ENCODE peak calls at places on chromosomes 2 and 18, in four cellular contexts. N is endothelial cell of umbilical vein, S is GM06990, K is transverse colon. H is an unnamed sample.

GRCh38 chr18:39776766-39777165 is 2178.3 kb upstream of the PIK3C3 start:
- DNase-seq in K (no peak), N (no peak), S (no peak), H (no peak)

GRCh38 chr2:70850905-70851304 is 15.3 kb upstream of the CD207 start:
- DNase-seq in N (no peak), S (no peak), K (no peak), H (no peak)

GRCh38 chr2:183242937-183243336 is 118.7 kb downstream of the NUP35 start:
- DNase-seq in N (peak), S (no peak), K (no peak), H (no peak)

GRCh38 chr2:237888389-237888788 is 29.0 kb downstream of the RAMP1 start:
- DNase-seq in K (no peak), S (no peak), N (peak), H (no peak)

GRCh38 chr2:28624798-28625701 is 126.6 kb upstream of the PPP1CB start:
- DNase-seq in S (peak), N (no peak), K (peak), H (no peak)

GRCh38 chr2:45978302-45978859 is 318.8 kb upstream of the EPAS1 start:
- DNase-seq in K (no peak), N (no peak), S (no peak), H (no peak)

GRCh38 chr2:133266075-133266925 is 302.0 kb downstream of the NCKAP5 start:
- DNase-seq in K (no peak), S (peak), N (peak), H (peak)

GRCh38 chr2:237682901-237683670 is 55.7 kb downstream of the LRRFIP1 start:
- DNase-seq in N (no peak), K (peak), S (no peak), H (no peak)

GRCh38 chr2:31397099-31397498 is 17.4 kb downstream of the XDH start:
- DNase-seq in N (no peak), K (no peak), S (no peak), H (no peak)

GRCh38 chr2:102660574-102660973 is 41.2 kb downstream of the SLC9A2 start:
- DNase-seq in K (no peak), N (no peak), S (no peak), H (no peak)

GRCh38 chr2:202965810-202966454 is 48.7 kb upstream of the NBEAL1 start:
- DNase-seq in N (peak), S (peak), K (no peak), H (no peak)

GRCh38 chr18:2961828-2962227 is 51.1 kb downstream of the LPIN2 start:
- DNase-seq in K (no peak), S (no peak), N (no peak), H (no peak)

GRCh38 chr2:120261387-120262006 is 8.8 kb downstream of the RALB start:
- DNase-seq in S (no peak), K (no peak), N (no peak), H (no peak)

GRCh38 chr2:4827836-4828235 is 864.3 kb upstream of the SOX11 start:
- DNase-seq in S (no peak), K (no peak), N (no peak), H (no peak)

GRCh38 chr2:21131861-21132260 is 8.1 kb downstream of the TDRD15 start:
- DNase-seq in S (no peak), N (no peak), K (no peak), H (no peak)

GRCh38 chr2:122136071-122136470 is 380.6 kb downstream of the TSN start:
- DNase-seq in S (no peak), K (no peak), N (no peak), H (no peak)

GRCh38 chr2:218748795-218749429 is 33.0 kb upstream of the CYP27A1 start:
- DNase-seq in S (no peak), N (no peak), K (no peak), H (no peak)

GRCh38 chr2:234145057-234145456 is 94.6 kb downstream of the SPP2 start:
- DNase-seq in N (no peak), S (no peak), K (no peak), H (no peak)

GRCh38 chr2:234147335-234147861 is 96.9 kb downstream of the SPP2 start:
- DNase-seq in S (no peak), N (no peak), K (no peak), H (no peak)

GRCh38 chr2:234142530-234142929 is 92.0 kb downstream of the SPP2 start:
- DNase-seq in S (no peak), K (no peak), N (no peak), H (no peak)

GRCh38 chr2:234145511-234145910 is 95.0 kb downstream of the SPP2 start:
- DNase-seq in N (no peak), K (no peak), S (no peak), H (no peak)

DNA sequence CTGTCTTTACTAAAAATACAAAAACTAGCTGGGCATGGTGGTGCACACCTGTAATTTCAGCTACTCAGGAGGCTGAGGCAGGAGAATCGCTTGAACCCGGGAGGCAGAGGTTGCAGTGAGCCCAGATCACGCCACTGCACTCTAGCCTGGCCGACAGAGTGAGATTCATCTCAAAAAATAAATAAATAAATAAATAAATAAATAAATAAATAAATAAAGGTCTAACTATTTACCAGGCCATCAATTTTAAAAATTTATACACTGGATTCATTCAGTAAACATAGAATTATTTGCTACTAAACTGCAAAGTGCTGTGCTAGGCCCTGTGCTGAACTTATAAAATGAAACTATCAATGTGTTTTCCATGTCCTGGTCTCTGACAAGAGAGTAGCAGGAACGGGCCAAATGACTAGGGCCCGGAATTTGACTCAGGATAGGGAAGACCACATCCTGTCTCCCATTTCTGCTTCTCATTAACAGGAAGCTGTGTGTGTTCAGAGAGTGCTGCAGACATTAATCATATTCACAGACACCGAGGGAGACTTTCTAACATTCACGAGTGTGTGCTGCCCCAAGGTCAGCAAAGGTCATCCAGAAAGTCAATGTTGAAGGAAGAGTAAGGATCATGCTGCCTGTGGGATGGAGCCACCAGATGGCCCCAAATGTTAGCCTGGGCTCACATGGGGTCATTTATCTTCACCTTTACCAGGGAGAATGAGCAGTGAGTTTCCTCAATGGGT is 95.8 kb downstream of the SPP2 start:
- DNase-seq in K (no peak), N (peak), S (no peak), H (no peak)
- TF ChIP-seq CTCF in K (no peak), N (no peak), S (no peak), H (no peak)

DNA sequence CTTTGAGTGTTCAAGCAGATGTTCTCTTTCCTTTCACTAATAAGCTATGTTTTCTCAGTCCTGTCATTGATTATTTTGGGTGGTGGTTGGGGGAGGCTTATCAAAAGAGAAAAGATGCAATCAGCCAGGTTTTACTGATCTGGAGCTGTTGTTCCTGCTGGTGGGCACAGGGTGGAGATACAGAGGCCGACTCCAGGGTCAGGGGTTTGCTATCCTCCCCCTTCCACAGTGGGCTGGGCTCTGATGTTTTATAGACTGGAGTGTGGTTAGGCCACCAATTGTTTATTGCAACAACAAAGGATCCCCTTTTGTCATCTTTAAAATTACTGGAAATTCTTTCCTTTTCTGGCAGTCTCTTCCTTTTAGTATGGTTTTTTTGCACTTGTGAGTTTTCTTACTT is 120.5 kb downstream of the TANC1 start:
- DNase-seq in N (no peak), S (no peak), K (no peak), H (no peak)
- TF ChIP-seq CTCF in N (peak), S (no peak), K (no peak), H (peak)

GRCh38 chr2:24083567-24084385 is 858 bp downstream of the TP53I3 start:
- DNase-seq in K (peak), S (peak), N (peak), H (no peak)
- TF ChIP-seq CTCF in K (no peak), S (no peak), N (no peak), H (no peak)

DNA sequence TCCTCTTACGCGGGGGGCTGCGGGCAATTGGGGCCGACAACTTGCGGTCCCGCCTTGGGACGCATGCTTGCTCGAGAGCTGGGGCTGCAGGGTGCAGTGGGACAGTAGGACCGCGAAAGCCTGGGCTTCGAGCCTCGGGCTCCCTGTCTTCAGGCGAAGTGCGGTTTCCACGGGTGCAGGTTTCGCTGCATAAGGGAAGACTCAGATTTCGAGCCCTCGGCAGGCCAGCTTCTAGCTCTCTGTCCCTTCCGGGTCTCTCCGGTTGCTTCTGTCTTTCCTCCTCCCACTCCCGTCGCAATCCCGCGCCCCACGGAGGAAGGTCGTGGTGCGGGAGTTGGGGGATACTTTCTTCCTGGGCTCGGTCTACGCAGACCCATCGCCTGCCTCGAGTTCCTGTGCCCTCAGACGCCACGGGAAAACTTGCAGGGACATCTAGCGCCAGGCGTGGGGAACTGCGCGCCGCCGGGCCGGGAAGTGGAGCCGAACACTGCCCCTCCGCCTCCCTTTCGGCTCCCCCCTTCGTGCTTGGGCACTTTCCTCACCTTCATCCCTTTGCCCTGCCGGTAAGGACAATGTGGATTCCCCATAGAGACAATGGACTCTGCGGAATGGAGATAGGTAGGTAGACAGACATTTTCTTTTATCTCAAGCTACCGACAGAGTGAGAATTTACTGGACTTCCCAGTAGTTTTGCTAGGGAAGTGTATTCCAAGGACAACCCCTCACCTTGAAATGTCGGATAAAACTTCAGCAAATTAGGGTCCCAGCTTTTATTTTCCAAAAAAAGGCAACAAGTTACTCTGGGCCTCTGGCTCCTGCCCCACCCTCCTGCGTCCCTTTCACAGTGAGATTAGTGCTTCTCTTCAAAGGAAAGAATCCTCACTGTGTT is 4.2 kb upstream of the HOXD13 start:
- DNase-seq in K (peak), S (no peak), N (peak), H (no peak)
- TF ChIP-seq CTCF in K (peak), S (peak), N (peak), H (peak)

GRCh38 chr18:54359233-54359632 is 1.5 kb downstream of the C18orf54 start:
- DNase-seq in K (no peak), S (no peak), N (peak), H (no peak)

GRCh38 chr18:54358495-54358793 is 738 bp downstream of the C18orf54 start:
- DNase-seq in K (no peak), N (peak), S (no peak), H (peak)

GRCh38 chr18:54360406-54360805 is 2.7 kb downstream of the C18orf54 start:
- DNase-seq in S (no peak), N (no peak), K (no peak), H (no peak)

GRCh38 chr18:54357082-54357659 is 487 bp downstream of the STARD6 start:
- DNase-seq in N (peak), K (no peak), S (no peak), H (no peak)

GRCh38 chr18:54357660-54358494 is at the start of the genes C18orf54 and STARD6:
- DNase-seq in S (peak), K (peak), N (peak), H (peak)
- TF ChIP-seq CTCF in S (peak), K (peak), N (peak), H (peak)

GRCh38 chr2:95053543-95053942 is 28.0 kb downstream of the MAL start:
- DNase-seq in N (no peak), K (no peak), S (no peak), H (no peak)
- TF ChIP-seq CTCF in N (no peak), K (no peak), S (peak), H (peak)

GRCh38 chr2:207351171-207351570 is 178.6 kb upstream of the CREB1 start:
- DNase-seq in S (no peak), N (no peak), K (no peak), H (no peak)

GRCh38 chr2:207356604-207357003 is 173.2 kb upstream of the CREB1 start:
- DNase-seq in N (no peak), K (no peak), S (no peak), H (no peak)

GRCh38 chr2:207354466-207354865 is 175.3 kb upstream of the CREB1 start:
- DNase-seq in S (no peak), K (no peak), N (no peak), H (no peak)

GRCh38 chr2:207353836-207354235 is 175.9 kb upstream of the CREB1 start:
- DNase-seq in K (no peak), S (no peak), N (no peak), H (no peak)

GRCh38 chr2:207352978-207353377 is 176.8 kb upstream of the CREB1 start:
- DNase-seq in K (no peak), N (no peak), S (no peak), H (no peak)
- TF ChIP-seq CTCF in K (no peak), N (no peak), S (no peak), H (no peak)

GRCh38 chr2:113112438-113112837 is 15.0 kb upstream of the IL1RN start:
- DNase-seq in K (no peak), S (no peak), N (no peak), H (no peak)

GRCh38 chr2:113111823-113112287 is 15.5 kb upstream of the IL1RN start:
- DNase-seq in S (no peak), K (no peak), N (no peak), H (no peak)

GRCh38 chr2:113114224-113114945 is 13.0 kb upstream of the IL1RN start:
- DNase-seq in S (no peak), K (no peak), N (no peak), H (no peak)

GRCh38 chr2:113114996-113115395 is 12.4 kb upstream of the IL1RN start:
- DNase-seq in S (no peak), N (no peak), K (no peak), H (no peak)

DNA sequence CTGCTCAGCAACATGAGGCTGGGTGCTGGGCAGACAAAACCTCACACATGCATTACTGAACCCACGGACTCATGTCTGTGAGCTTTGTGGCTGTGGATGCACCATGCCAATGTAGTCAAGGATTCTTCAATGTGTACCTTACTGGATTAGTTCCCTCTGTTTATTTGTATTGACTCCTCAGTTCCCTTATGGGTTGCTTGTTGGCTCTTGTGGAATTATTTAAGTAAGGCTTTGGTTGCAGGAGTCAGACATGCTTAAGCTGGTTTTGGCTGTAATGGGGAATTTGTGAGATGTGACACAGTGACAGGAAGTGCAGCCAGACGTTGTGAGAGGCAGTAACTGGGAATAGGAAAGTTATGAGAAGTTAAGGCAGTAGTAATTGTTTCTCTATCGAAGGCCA is 13.6 kb upstream of the IL1RN start:
- DNase-seq in S (no peak), N (no peak), K (no peak), H (no peak)
- TF ChIP-seq CTCF in S (no peak), N (no peak), K (no peak), H (no peak)

H was measured in progenitor cell of endocrine pancreas.